ENCODE peak calls at places on chromosomes 16 and 17, in four cellular contexts. B, D, J and F are unnamed samples.

GRCh38 chr16:3467920-3468319 is 24.4 kb downstream of the NAA60 start:
- DNase-seq in B (no peak), D (no peak), J (no peak), F (no peak)

GRCh38 chr17:59406808-59407381 is 75.4 kb downstream of the YPEL2 start:
- DNase-seq in J (no peak), D (no peak), B (no peak), F (peak; percentile 17)

GRCh38 chr17:50817142-50817751 is 18.1 kb upstream of the WFIKKN2 start:
- DNase-seq in J (peak; percentile 89), D (peak; percentile 55), B (no peak), F (peak; percentile 77)

GRCh38 chr17:66670211-66670610 is 164.7 kb upstream of the CACNG5 start:
- DNase-seq in J (no peak), B (no peak), D (no peak), F (no peak)

GRCh38 chr16:74111583-74111982 is 185.0 kb upstream of the PSMD7 start:
- DNase-seq in J (no peak), B (no peak), D (no peak), F (no peak)

GRCh38 chr16:67192781-67193260 is 866 bp downstream of the E2F4 start:
- DNase-seq in J (no peak), D (no peak), B (no peak), F (no peak)

GRCh38 chr17:39745335-39746144 is 7.8 kb downstream of the GRB7 start:
- DNase-seq in B (no peak), J (peak; percentile 63), D (no peak), F (no peak)

GRCh38 chr16:2936436-2937011 is 24.8 kb downstream of the FLYWCH1 start:
- DNase-seq in J (no peak), B (no peak), D (no peak), F (no peak)

GRCh38 chr16:63302841-63303240 is 1266.6 kb upstream of the CDH8 start:
- DNase-seq in B (no peak), J (no peak), D (no peak), F (no peak)

GRCh38 chr16:3645504-3646347 is 8.8 kb upstream of the DNASE1 start:
- DNase-seq in D (no peak), J (peak; percentile 36), B (no peak), F (peak; percentile 8)

GRCh38 chr17:77393867-77394539 is 253.2 kb downstream of the SEC14L1 start:
- DNase-seq in B (no peak), J (no peak), D (no peak), F (no peak)

GRCh38 chr17:13735444-13735843 is 133.7 kb upstream of the HS3ST3A1 start:
- DNase-seq in J (no peak), B (no peak), D (no peak), F (no peak)

GRCh38 chr17:30332057-30332542 is 1.8 kb downstream of the TMIGD1 start:
- DNase-seq in D (peak; percentile 31), J (no peak), B (peak; percentile 16), F (no peak)

GRCh38 chr16:25063102-25063501 is 47.9 kb upstream of the ARHGAP17 start:
- DNase-seq in J (no peak), B (no peak), D (no peak), F (no peak)

GRCh38 chr16:3959148-3959547 is 78.6 kb upstream of the CREBBP start:
- DNase-seq in B (no peak), D (no peak), J (peak; percentile 74), F (no peak)

GRCh38 chr16:86091976-86092375 is 193.0 kb downstream of the IRF8 start:
- DNase-seq in B (no peak), J (peak; percentile 32), D (no peak), F (no peak)

GRCh38 chr17:75693500-75694481 is 26.7 kb downstream of the SAP30BP start:
- DNase-seq in D (no peak), J (peak; percentile 81), B (no peak), F (peak; percentile 84)

GRCh38 chr17:55201609-55201932 is 63.2 kb upstream of the HLF start:
- DNase-seq in B (no peak), D (no peak), J (no peak), F (no peak)

GRCh38 chr16:55830658-55831294 is 2.1 kb downstream of the CES1 start:
- DNase-seq in J (no peak), B (no peak), D (no peak), F (no peak)

GRCh38 chr17:61926831-61927210 is 961 bp downstream of the INTS2 start:
- DNase-seq in B (no peak), D (no peak), J (no peak), F (peak; percentile 34)

GRCh38 chr16:3121843-3122467 is 9.6 kb downstream of the ZNF205 start:
- DNase-seq in B (no peak), D (no peak), J (no peak), F (no peak)

GRCh38 chr16:57265850-57266530 is 18.5 kb downstream of the PLLP start:
- DNase-seq in J (peak; percentile 72), B (no peak), D (no peak), F (peak; percentile 89)

GRCh38 chr16:56611281-56611833 is 3.0 kb downstream of the MT2A start:
- DNase-seq in D (no peak), J (peak; percentile 82), B (no peak), F (peak; percentile 56)

GRCh38 chr17:74427048-74427762 is 4.7 kb upstream of the GPRC5C start:
- DNase-seq in B (no peak), J (no peak), D (no peak), F (no peak)

GRCh38 chr17:81884520-81884919 is 6.9 kb downstream of the ALYREF start:
- DNase-seq in D (no peak), J (peak; percentile 77), B (no peak), F (no peak)

GRCh38 chr16:28879841-28880588 is 1.7 kb downstream of the ATP2A1 start:
- DNase-seq in B (peak; percentile 77), D (peak; percentile 88), J (peak; percentile 97), F (peak; percentile 99)

GRCh38 chr17:49548506-49549310 is 27.0 kb upstream of the NXPH3 start:
- DNase-seq in D (no peak), B (no peak), J (no peak), F (peak; percentile 76)

GRCh38 chr16:66574081-66574480 is 5.2 kb upstream of the CMTM2 start:
- DNase-seq in D (no peak), B (no peak), J (no peak), F (no peak)

GRCh38 chr16:83615553-83615952 is 192.2 kb upstream of the HSBP1 start:
- DNase-seq in B (no peak), J (no peak), D (no peak), F (peak; percentile 21)